ENCODE peak calls at places on chromosomes 16 and 17, in eight cellular contexts. L is GM23338, N is GM13976, M is mammary epithelial cell, R is dorsolateral prefrontal cortex, X is foreskin fibroblast, I is HFF-Myc, G is stomach. D is an unnamed sample.

GRCh38 chr17:29145289-29146058 is 34.7 kb downstream of the MYO18A start:
- DNase-seq in M (peak), L (peak), R (peak), X (peak), G (peak), N (peak), I (no peak), D (no peak)

GRCh38 chr16:11597737-11598136 is 11.0 kb upstream of the LITAF start:
- DNase-seq in M (no peak), N (no peak), G (no peak), R (no peak), I (no peak), L (no peak), X (no peak), D (no peak)

GRCh38 chr16:84467709-84468108 is 36.8 kb downstream of the MEAK7 start:
- DNase-seq in M (no peak), G (no peak), X (no peak), N (no peak), R (no peak), I (no peak), L (no peak), D (no peak)

GRCh38 chr17:77186141-77186604 is 45.4 kb downstream of the SEC14L1 start:
- DNase-seq in N (no peak), I (no peak), L (no peak), M (no peak), G (no peak), R (no peak), X (no peak), D (no peak)

GRCh38 chr17:73589096-73589980 is 54.9 kb downstream of the SDK2 start:
- DNase-seq in I (no peak), M (no peak), G (no peak), N (no peak), R (no peak), L (no peak), X (no peak), D (no peak)

GRCh38 chr17:7351665-7352558 is at the start of gene KCTD11:
- DNase-seq in M (peak), N (peak), X (peak), G (peak), I (no peak), R (peak), L (peak), D (peak)

GRCh38 chr17:40490289-40490853 is 11.1 kb downstream of the TNS4 start:
- DNase-seq in R (peak), N (no peak), I (no peak), L (peak), X (peak), M (peak), G (no peak), D (no peak)

GRCh38 chr17:6913608-6914443 is 82.0 kb upstream of the ALOX12 start:
- DNase-seq in G (peak), I (no peak), N (peak), X (peak), R (peak), L (peak), M (no peak), D (no peak)

GRCh38 chr17:32192379-32192778 is 50.1 kb downstream of the RHOT1 start:
- DNase-seq in I (no peak), L (no peak), M (peak), X (peak), G (no peak), R (no peak), N (no peak), D (no peak)

GRCh38 chr17:36475346-36475970 is 11.0 kb upstream of the ZNHIT3 start:
- DNase-seq in L (no peak), R (no peak), G (no peak), I (no peak), M (no peak), N (no peak), X (no peak), D (no peak)

GRCh38 chr17:12659500-12659899 is 6.2 kb upstream of the MYOCD start:
- DNase-seq in L (no peak), N (no peak), G (no peak), I (no peak), M (no peak), X (no peak), R (no peak), D (no peak)

GRCh38 chr17:37792787-37793186 is 47.9 kb upstream of the HNF1B start:
- DNase-seq in I (no peak), L (peak), X (peak), G (no peak), M (peak), N (no peak), R (no peak), D (peak)

GRCh38 chr17:64196626-64197025 is 66.4 kb downstream of the TEX2 start:
- DNase-seq in N (no peak), R (no peak), I (no peak), L (no peak), X (peak), M (no peak), G (no peak), D (peak)

GRCh38 chr16:82280867-82281266 is 110.8 kb upstream of the MPHOSPH6 start:
- DNase-seq in N (no peak), G (no peak), L (no peak), R (no peak), X (no peak), M (no peak), I (no peak), D (no peak)

GRCh38 chr17:51103050-51103449 is 17.6 kb downstream of the SPAG9 start:
- DNase-seq in L (no peak), R (no peak), X (no peak), I (no peak), M (no peak), N (no peak), G (no peak), D (no peak)

GRCh38 chr17:18921912-18922451 is 30.0 kb upstream of the SLC5A10 start:
- DNase-seq in M (no peak), I (no peak), L (no peak), G (no peak), R (no peak), N (peak), X (no peak), D (no peak)

GRCh38 chr16:17228708-17229055 is 242.1 kb downstream of the XYLT1 start:
- DNase-seq in R (no peak), M (no peak), X (no peak), G (no peak), N (no peak), I (no peak), L (no peak), D (no peak)

GRCh38 chr17:1455291-1455747 is 713 bp downstream of the CRK start:
- DNase-seq in L (peak), G (peak), X (peak), M (peak), R (no peak), N (peak), I (peak), D (no peak)
- TF ChIP-seq CTCF in L (peak), G (peak), X (peak), M (peak), R (no peak), N (peak), I (peak), D (peak)

DNA sequence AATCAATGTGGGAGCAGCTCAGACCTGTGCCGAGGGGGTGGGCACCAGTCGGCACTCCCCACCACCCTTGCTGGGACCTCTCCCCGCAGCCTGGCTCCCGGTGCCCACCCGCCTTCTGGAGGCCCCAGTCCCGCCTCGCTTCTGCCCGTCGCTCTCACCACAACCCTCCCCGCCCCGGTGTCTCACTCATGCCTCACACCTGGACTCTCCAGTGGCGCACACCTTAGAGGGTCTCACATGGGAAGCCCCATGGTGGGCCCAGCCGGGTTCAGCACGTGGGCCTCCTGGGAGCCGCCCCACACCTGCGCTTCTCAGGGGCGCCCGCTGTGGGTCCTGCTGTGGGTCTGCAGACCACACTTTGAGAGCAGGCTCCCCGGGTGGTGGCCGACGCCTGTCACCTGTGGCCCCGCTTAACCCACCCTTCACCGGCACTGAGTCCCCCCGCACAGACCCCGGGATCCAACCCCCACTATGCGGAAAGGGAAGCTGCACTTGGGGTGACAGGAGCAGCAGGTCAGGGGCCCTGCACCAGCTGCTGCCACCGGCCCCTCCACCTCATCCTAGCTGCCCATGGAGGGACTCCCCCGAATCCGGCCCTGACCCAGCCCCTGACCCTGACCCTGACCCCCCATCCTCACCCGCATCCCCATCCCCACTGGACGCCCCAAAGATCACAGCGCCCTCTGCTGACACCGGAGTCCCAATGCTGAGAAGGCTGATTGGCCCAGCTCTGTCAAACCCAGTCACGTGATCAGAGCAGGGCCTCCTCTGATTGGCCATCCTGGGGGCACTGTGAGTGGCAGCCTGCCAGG is 27.4 kb upstream of the SLC38A10 start:
- DNase-seq in I (no peak), R (no peak), N (peak), X (no peak), G (no peak), L (peak), M (no peak), D (no peak)
- TF ChIP-seq CTCF in I (peak), R (no peak), N (peak), X (peak), G (no peak), L (peak), M (peak), D (peak)

GRCh38 chr17:20264996-20265395 is 202.3 kb downstream of the LGALS9B start:
- DNase-seq in M (no peak), I (no peak), L (no peak), X (no peak), N (no peak), R (no peak), G (no peak), D (no peak)
- TF ChIP-seq CTCF in M (no peak), I (no peak), L (no peak), X (no peak), N (no peak), R (no peak), G (no peak), D (no peak)

DNA sequence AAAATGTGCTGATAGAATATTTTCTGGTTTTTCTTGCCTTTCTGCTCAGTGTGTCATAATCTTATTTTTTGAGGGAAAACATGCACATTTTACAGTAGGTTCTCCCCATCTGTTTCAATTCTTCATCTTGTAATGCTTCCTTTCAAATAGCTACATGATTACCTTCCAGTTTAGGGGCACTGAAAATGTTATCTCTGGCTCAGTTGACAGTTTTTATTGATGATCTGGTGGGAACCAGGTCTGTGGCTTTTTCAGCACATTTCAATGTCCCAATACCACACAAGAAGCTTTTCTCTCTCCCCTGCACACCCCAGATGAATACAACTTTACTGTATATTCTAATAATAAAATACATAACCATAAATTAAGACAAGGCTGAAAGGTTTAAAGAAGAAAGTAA is 36.5 kb downstream of the FTO start:
- DNase-seq in N (no peak), I (no peak), M (no peak), X (no peak), L (no peak), R (no peak), G (no peak), D (no peak)
- TF ChIP-seq CTCF in N (no peak), I (no peak), M (no peak), X (no peak), L (no peak), R (no peak), G (no peak), D (no peak)

GRCh38 chr16:77662241-77662640 is 60.1 kb upstream of the NUDT7 start:
- DNase-seq in G (no peak), M (no peak), N (no peak), R (no peak), X (no peak), I (no peak), L (no peak), D (no peak)

GRCh38 chr16:77660311-77660710 is 62.0 kb upstream of the NUDT7 start:
- DNase-seq in M (peak), X (no peak), R (no peak), I (no peak), G (no peak), L (peak), N (no peak), D (no peak)

GRCh38 chr16:77652399-77652798 is 69.9 kb upstream of the NUDT7 start:
- DNase-seq in L (no peak), G (no peak), I (no peak), N (no peak), M (no peak), X (no peak), R (no peak), D (no peak)

DNA sequence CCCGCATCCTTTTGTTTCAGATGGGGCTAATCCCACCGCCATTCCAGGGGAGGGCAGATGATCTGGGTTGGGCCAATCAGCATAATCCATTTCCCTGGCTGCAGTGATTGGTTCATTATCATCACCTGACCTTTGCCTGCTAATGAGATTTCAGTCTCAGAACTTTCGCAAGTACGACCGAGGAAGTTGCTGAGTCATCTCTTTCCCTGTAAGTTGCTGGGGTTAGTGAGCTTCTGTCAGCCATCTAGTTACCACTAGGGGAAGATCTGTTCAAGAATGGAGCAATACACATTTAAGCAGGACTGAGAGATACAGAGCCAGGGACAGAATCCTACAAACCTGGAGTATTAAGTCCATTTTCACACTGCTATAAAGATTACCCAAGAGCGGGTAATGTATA is 65.3 kb upstream of the NUDT7 start:
- DNase-seq in I (no peak), L (peak), N (no peak), R (no peak), X (no peak), M (no peak), G (no peak), D (no peak)
- TF ChIP-seq CTCF in I (no peak), L (peak), N (no peak), R (no peak), X (no peak), M (no peak), G (no peak), D (no peak)

GRCh38 chr17:34220776-34221390 is 34.2 kb upstream of the CCL2 start:
- DNase-seq in X (no peak), G (no peak), L (no peak), I (no peak), M (no peak), N (no peak), R (no peak), D (no peak)

GRCh38 chr17:34222732-34223486 is 32.2 kb upstream of the CCL2 start:
- DNase-seq in I (no peak), L (no peak), N (no peak), G (no peak), X (no peak), M (no peak), R (no peak), D (no peak)

GRCh38 chr17:34220045-34220775 is 34.9 kb upstream of the CCL2 start:
- DNase-seq in I (no peak), G (no peak), X (no peak), L (no peak), R (no peak), M (no peak), N (no peak), D (no peak)

GRCh38 chr17:34218757-34219156 is 36.3 kb upstream of the CCL2 start:
- DNase-seq in M (no peak), X (no peak), L (no peak), R (no peak), I (no peak), N (no peak), G (no peak), D (no peak)
- TF ChIP-seq CTCF in M (no peak), X (no peak), L (no peak), R (no peak), I (no peak), N (no peak), G (no peak), D (no peak)

GRCh38 chr17:33686171-33686570 is 393.1 kb upstream of the ASIC2 start:
- DNase-seq in L (peak), G (no peak), X (no peak), R (no peak), N (peak), I (no peak), M (no peak), D (no peak)
- TF ChIP-seq CTCF in L (peak), G (no peak), X (peak), R (peak), N (peak), I (peak), M (peak), D (peak)

GRCh38 chr17:47841488-47842308 is 625 bp upstream of the SCRN2 start:
- DNase-seq in L (no peak), N (no peak), I (no peak), X (no peak), R (no peak), M (no peak), G (no peak), D (no peak)
- TF ChIP-seq CTCF in L (no peak), N (no peak), I (no peak), X (no peak), R (peak), M (no peak), G (no peak), D (no peak)

D was measured in BJ.